ENCODE peak calls at places on chromosomes 6 and 20, in four cellular contexts. H is H9, K is occipital lobe, W is mesenchymal stem cell. Z is an unnamed sample.

GRCh38 chr6:1436334-1437306 is 47.2 kb downstream of the FOXF2 start:
- DNase-seq in H (peak), K (no peak), W (peak), Z (peak)

GRCh38 chr6:4316867-4317400 is 181.6 kb upstream of the ECI2 start:
- DNase-seq in H (no peak), K (no peak), W (peak), Z (no peak)

GRCh38 chr6:21885532-21886089 is 292.1 kb downstream of the SOX4 start:
- DNase-seq in H (no peak), K (peak), W (peak), Z (peak)

GRCh38 chr6:37673436-37673835 is 24.2 kb downstream of the MDGA1 start:
- DNase-seq in H (no peak), K (no peak), W (no peak), Z (peak)

GRCh38 chr6:29005183-29005885 is at the start of gene ZNF311:
- DNase-seq in H (no peak), K (no peak), W (peak), Z (peak)

GRCh38 chr6:106702451-106703110 is 73.2 kb downstream of the QRSL1 start:
- DNase-seq in H (no peak), K (no peak), W (no peak), Z (no peak)

GRCh38 chr6:56102216-56102615 is 145.2 kb downstream of the COL21A1 start:
- DNase-seq in H (no peak), K (no peak), W (no peak), Z (no peak)

GRCh38 chr6:64289946-64290345 is 654.3 kb downstream of the PHF3 start:
- DNase-seq in H (no peak), K (no peak), W (no peak), Z (no peak)

GRCh38 chr6:136306466-136306865 is 16.8 kb upstream of the BCLAF1 start:
- DNase-seq in H (no peak), K (peak), W (no peak), Z (no peak)

GRCh38 chr6:166786704-166787293 is 159.7 kb upstream of the RPS6KA2 start:
- DNase-seq in H (no peak), K (no peak), W (peak), Z (peak)

GRCh38 chr20:16712541-16712947 is 17.3 kb upstream of the SNRPB2 start:
- DNase-seq in H (no peak), K (no peak), W (no peak), Z (no peak)

GRCh38 chr20:44218441-44218840 is 7.9 kb upstream of the OSER1 start:
- DNase-seq in H (no peak), K (no peak), W (no peak), Z (no peak)

GRCh38 chr20:48928832-48929725 is 7.6 kb downstream of the ARFGEF2 start:
- DNase-seq in H (no peak), K (no peak), W (peak), Z (no peak)

GRCh38 chr6:116763871-116764270 is 1.6 kb downstream of the FAM162B start:
- DNase-seq in H (no peak), K (no peak), W (no peak), Z (no peak)

GRCh38 chr20:33814238-33814712 is 3.1 kb downstream of the CHMP4B start:
- DNase-seq in H (no peak), K (no peak), W (no peak), Z (no peak)

GRCh38 chr20:53677447-53678314 is 84.0 kb upstream of the ZNF217 start:
- DNase-seq in H (peak), K (no peak), W (peak), Z (no peak)

GRCh38 chr20:609371-609964 is 641 bp downstream of the TCF15 start:
- DNase-seq in H (no peak), K (no peak), W (no peak), Z (no peak)

GRCh38 chr6:20661721-20662120 is 127.5 kb downstream of the CDKAL1 start:
- DNase-seq in H (no peak), K (no peak), W (no peak), Z (no peak)

GRCh38 chr6:5179917-5180316 is 80.8 kb downstream of the LYRM4 start:
- DNase-seq in H (no peak), K (no peak), W (peak), Z (no peak)

GRCh38 chr6:148251891-148252290 is 90.7 kb upstream of the SASH1 start:
- DNase-seq in H (no peak), K (no peak), W (peak), Z (no peak)